ENCODE peak calls at places on chromosomes 3 and 15, in five cellular contexts. N, C, J, W and E are unnamed samples.
A peak's percentile ranks its signal among the peaks of the same experiment; 100 is the strongest.

GRCh38 chr15:85800460-85801123 is 5.9 kb upstream of the KLHL25 start:
- DNase-seq in N (no peak), W (no peak), C (peak; percentile 78), J (peak; percentile 78), E (no peak)

GRCh38 chr3:123953735-123954134 is 7.3 kb downstream of the CCDC14 start:
- DNase-seq in N (no peak), C (no peak), J (no peak), W (no peak), E (no peak)

GRCh38 chr3:25594007-25594502 is 70.7 kb downstream of the TOP2B start:
- DNase-seq in C (peak; percentile 30), W (peak; percentile 68), N (no peak), J (peak; percentile 29), E (no peak)

GRCh38 chr3:27034255-27034654 is 334.9 kb downstream of the NEK10 start:
- DNase-seq in W (no peak), N (no peak), C (no peak), J (no peak), E (no peak)

GRCh38 chr3:11236588-11237461 is 35.4 kb upstream of the ATG7 start:
- DNase-seq in J (peak; percentile 64), C (peak; percentile 39), W (peak; percentile 77), N (no peak), E (peak; percentile 39)

GRCh38 chr15:29132110-29132420 is 137.6 kb downstream of the NSMCE3 start:
- DNase-seq in C (no peak), N (no peak), W (no peak), J (no peak), E (no peak)

GRCh38 chr15:68924866-68925599 is 5.3 kb upstream of the SPESP1 start:
- DNase-seq in W (peak; percentile 70), J (peak; percentile 66), N (peak; percentile 20), C (peak; percentile 44), E (peak; percentile 58)

GRCh38 chr15:38196116-38196515 is 56.5 kb upstream of the SPRED1 start:
- DNase-seq in J (no peak), W (no peak), C (no peak), N (no peak), E (no peak)

GRCh38 chr3:152298393-152299242 is 29.9 kb downstream of the MBNL1 start:
- DNase-seq in N (peak; percentile 74), W (peak; percentile 35), C (peak; percentile 97), J (no peak), E (no peak)

GRCh38 chr3:128195369-128195768 is 42.1 kb downstream of the EEFSEC start:
- DNase-seq in C (no peak), W (no peak), N (no peak), J (no peak), E (no peak)

DNA sequence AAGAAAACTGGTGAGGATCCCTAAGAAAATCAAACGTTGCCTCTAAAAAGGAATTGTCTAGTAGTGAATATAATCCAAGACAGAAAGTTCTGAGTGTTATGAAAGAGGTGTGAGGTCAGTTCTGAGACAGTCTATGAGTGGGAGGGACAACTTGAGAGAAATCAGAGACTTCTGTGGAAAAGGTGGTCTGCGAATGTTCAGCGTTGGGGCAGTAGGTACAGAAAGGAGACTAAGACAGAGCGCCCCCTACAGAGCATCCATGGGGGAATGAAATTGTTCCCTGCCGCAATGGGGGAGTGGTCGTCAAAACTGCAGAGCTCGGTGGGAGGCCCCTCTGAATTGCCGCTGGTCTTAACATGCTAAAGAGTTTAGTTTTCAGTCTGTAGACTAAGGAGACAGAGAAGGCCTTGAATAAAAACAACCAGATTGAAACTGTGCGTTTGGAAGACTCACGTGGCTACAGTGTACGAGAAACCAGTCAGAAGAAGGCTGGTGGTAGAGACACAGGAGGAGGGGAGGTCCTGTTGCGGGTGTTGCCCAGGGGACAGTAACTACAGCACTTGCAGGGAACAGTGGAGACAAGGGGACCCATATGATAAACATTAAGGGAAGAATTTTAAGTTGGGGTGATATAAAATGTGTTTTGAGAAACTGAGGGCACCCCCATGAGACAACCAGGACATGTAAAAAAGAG is 6.9 kb downstream of the TNIK start:
- DNase-seq in J (no peak), N (no peak), C (no peak), W (peak; percentile 55), E (peak; percentile 83)
- H3K4me1 ChIP-seq in J (peaks cover under 1% of the 10 kb centered on the region), N (peaks cover 17% of the 10 kb centered on the region), C (peaks cover 11% of the 10 kb centered on the region), W (peaks cover 24% of the 10 kb centered on the region), E (peaks cover 8% of the 10 kb centered on the region)

GRCh38 chr15:55279746-55280351 is 9.8 kb downstream of the RAB27A start:
- DNase-seq in W (peak; percentile 74), C (peak; percentile 62), N (peak; percentile 96), J (peak; percentile 65), E (no peak)

GRCh38 chr15:55279100-55279745 is 10.4 kb downstream of the RAB27A start:
- DNase-seq in W (no peak), N (no peak), J (no peak), C (no peak), E (no peak)

GRCh38 chr15:55283295-55284147 is 6.1 kb downstream of the RAB27A start:
- DNase-seq in J (no peak), C (no peak), N (no peak), W (no peak), E (no peak)

GRCh38 chr15:55282284-55282833 is 7.3 kb downstream of the RAB27A start:
- DNase-seq in C (no peak), W (peak; percentile 26), J (no peak), N (no peak), E (no peak)

GRCh38 chr15:55281517-55282227 is 7.9 kb downstream of the RAB27A start:
- DNase-seq in C (no peak), W (no peak), J (no peak), N (no peak), E (no peak)
- TF ChIP-seq SP1 in C (no peak), W (no peak), J (no peak), N (no peak), E (no peak)

DNA sequence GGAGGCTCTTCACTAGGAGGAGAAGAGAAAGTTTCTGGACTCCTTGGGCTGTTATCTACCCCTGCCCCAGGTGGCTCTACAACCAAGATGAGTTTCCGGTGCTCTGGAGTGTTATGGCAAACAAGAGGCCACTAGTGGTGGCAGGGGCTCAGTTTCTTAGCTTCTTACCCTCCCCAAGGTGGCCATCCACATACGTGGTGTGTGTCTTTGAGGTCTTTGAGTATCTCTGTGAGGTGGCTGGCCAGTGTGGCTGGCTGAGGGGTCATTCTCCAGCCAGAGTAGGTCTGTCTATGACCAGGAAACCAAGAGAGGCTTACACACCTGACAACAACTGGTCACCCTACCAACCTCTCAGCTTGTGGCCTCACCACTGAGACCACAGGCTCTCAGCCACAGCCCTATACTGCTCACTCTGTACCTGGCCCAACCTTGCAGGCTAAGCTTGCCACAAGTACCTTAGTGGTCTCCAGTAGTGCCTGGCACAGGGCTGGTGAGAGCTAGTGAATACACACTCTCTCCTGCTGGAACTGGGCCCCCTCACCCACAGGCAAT is 5.0 kb downstream of the HEMK1 start:
- DNase-seq in W (no peak), N (no peak), J (no peak), C (no peak), E (no peak)
- H3K4me1 ChIP-seq in W (peaks cover 58% of the 10 kb centered on the region), N (peaks cover 7% of the 10 kb centered on the region), J (peaks cover 13% of the 10 kb centered on the region), C (peaks cover 34% of the 10 kb centered on the region), E (no peaks in the 10 kb centered on the region)

DNA sequence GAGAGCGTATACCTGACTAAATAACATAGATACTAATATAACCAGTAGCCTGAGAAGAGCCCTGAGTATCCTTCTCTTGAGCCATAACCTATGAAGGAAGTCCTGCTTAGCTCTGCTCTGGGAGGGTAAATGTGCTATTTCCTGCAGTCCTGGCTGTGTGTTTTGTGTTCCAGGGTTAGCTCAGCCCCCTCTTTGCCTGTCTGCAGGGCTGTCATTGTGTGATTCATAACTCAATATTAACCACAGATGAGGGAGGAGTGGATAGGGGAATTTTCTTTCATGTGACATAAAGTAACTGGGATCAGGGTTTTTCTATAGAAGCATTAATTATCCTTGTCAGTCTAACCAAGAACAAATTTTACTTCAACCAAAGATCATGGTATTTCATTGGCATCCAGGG is 183.3 kb upstream of the ZBTB20 start:
- DNase-seq in J (no peak), N (no peak), W (no peak), C (no peak), E (no peak)
- TF ChIP-seq SP1 in J (no peak), N (no peak), W (no peak), C (no peak), E (no peak)

GRCh38 chr15:59298255-59298856 is 74.3 kb downstream of the MYO1E start:
- DNase-seq in J (peak; percentile 78), N (peak; percentile 99), C (no peak), W (no peak), E (no peak)
- H3K4me1 ChIP-seq in J (peaks cover 99% of the 10 kb centered on the region), N (peaks cover 80% of the 10 kb centered on the region), C (peaks cover 8% of the 10 kb centered on the region), W (no peaks in the 10 kb centered on the region), E (peaks cover 3% of the 10 kb centered on the region)

DNA sequence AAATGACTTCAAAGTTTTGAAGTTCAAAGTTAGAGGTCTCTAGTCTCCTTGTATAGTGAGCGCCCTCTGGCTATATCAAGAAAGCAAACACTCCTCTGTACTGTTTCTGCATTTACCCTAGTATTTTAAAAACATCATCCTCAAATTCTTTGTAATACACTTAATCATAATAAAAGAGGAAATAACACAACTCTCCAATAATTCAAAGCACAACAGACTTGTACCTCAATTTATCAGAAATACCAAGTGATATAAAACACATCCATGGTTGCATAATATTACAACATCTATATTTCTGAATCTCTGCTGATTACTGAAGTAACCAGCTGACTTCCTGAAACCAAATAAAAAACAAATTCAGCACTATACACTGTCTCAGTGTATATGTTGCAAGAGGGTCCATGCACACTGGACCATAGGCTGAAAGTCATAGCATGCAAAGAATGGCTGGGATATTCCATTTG is 12.5 kb downstream of the PLOD2 start:
- DNase-seq in N (no peak), C (no peak), J (no peak), W (no peak), E (no peak)
- TF ChIP-seq SP1 in N (no peak), C (no peak), J (no peak), W (no peak), E (no peak)

GRCh38 chr3:179181993-179182551 is 33.9 kb downstream of the PIK3CA start:
- DNase-seq in J (no peak), C (no peak), W (no peak), N (no peak), E (no peak)
- H3K4me1 ChIP-seq in J (no peaks in the 10 kb centered on the region), C (no peaks in the 10 kb centered on the region), W (peaks cover 17% of the 10 kb centered on the region), N (peaks cover 3% of the 10 kb centered on the region), E (no peaks in the 10 kb centered on the region)

GRCh38 chr15:58923696-58924300 is 9.7 kb downstream of the SLTM start:
- DNase-seq in N (no peak), C (no peak), J (no peak), W (no peak), E (no peak)

GRCh38 chr15:58926823-58927222 is 6.7 kb downstream of the SLTM start:
- DNase-seq in C (no peak), W (no peak), J (no peak), N (no peak), E (no peak)

GRCh38 chr15:58923284-58923683 is 10.2 kb downstream of the SLTM start:
- DNase-seq in C (no peak), J (no peak), W (no peak), N (no peak), E (no peak)

GRCh38 chr15:58921267-58921666 is 12.2 kb downstream of the SLTM start:
- DNase-seq in C (no peak), W (no peak), J (no peak), N (no peak), E (no peak)

DNA sequence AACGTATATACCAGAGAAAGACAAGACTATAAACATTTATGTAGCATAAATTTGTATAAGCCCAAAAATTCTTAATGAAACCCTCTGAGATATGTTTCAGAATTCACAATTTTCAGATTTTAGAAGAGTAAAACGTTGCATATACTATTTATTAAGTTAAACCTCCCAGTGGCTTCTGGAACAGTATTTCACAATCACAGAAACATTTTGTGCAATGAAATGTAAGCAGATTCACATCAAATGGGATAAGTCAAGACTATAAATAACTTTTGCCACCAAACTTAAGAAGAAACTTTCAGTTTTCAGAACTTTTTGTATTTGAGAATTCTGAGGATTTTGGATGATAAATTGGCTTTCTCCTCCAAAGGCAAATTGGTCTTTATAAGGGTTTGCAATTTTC is 9.2 kb downstream of the SLTM start:
- DNase-seq in W (no peak), C (no peak), N (no peak), J (no peak), E (no peak)
- TF ChIP-seq SP1 in W (no peak), C (no peak), N (no peak), J (no peak), E (no peak)